ENCODE peak calls at places on chromosomes 12 and 14, in ten cellular contexts. O, W, A, B, S, N, R, J, Z and M are unnamed samples. For H3K4me1, the result is how much of the 10 kb centered on the place peaks cover.

GRCh38 chr12:108301346-108301745 is 37.8 kb downstream of the CMKLR1 start:
- DNase-seq in B (no peak), Z (no peak), O (no peak), J (no peak), R (no peak), W (no peak), N (no peak), S (peak), A (no peak), M (no peak)

GRCh38 chr12:69024907-69025306 is 91.9 kb upstream of the CPM start:
- DNase-seq in N (no peak), Z (no peak), R (no peak), W (no peak), O (no peak), J (no peak), S (no peak), B (no peak), A (peak), M (no peak)

GRCh38 chr14:74524076-74524812 is 30.7 kb downstream of the ISCA2 start:
- DNase-seq in W (no peak), N (no peak), S (no peak), J (no peak), A (peak), B (no peak), R (no peak), O (peak), Z (no peak), M (no peak)

GRCh38 chr14:91241848-91242247 is 2.7 kb downstream of the GPR68 start:
- DNase-seq in R (no peak), N (no peak), S (no peak), A (no peak), O (no peak), W (no peak), B (no peak), J (no peak), Z (no peak), M (no peak)

GRCh38 chr12:4392223-4392742 is 12.8 kb upstream of the FGF23 start:
- DNase-seq in S (no peak), W (no peak), N (no peak), B (no peak), O (no peak), J (no peak), R (no peak), Z (no peak), A (no peak), M (no peak)

GRCh38 chr12:79527498-79527897 is 163.3 kb downstream of the PAWR start:
- DNase-seq in A (no peak), N (no peak), J (no peak), W (no peak), O (no peak), S (no peak), Z (no peak), B (peak), R (no peak), M (no peak)

GRCh38 chr12:7108042-7108927 is 729 bp downstream of the C1RL start:
- DNase-seq in R (peak), O (peak), B (peak), S (peak), N (peak), A (peak), J (peak), W (peak), Z (peak), M (peak)

GRCh38 chr14:77903233-77903632 is 103.3 kb downstream of the ADCK1 start:
- DNase-seq in N (no peak), O (no peak), A (no peak), J (no peak), W (no peak), R (no peak), S (no peak), B (no peak), Z (no peak), M (no peak)

GRCh38 chr12:49792181-49792970 is 35.8 kb downstream of the NCKAP5L start:
- DNase-seq in Z (no peak), J (no peak), A (no peak), R (no peak), O (no peak), B (no peak), S (peak), N (no peak), W (no peak), M (no peak)

GRCh38 chr14:92254786-92255185 is 68.2 kb upstream of the SLC24A4 start:
- DNase-seq in N (no peak), S (peak), O (peak), A (peak), B (no peak), R (peak), J (no peak), Z (peak), W (no peak), M (peak)

GRCh38 chr12:109767991-109768900 is 54.6 kb downstream of the FAM222A start:
- DNase-seq in W (no peak), O (no peak), J (no peak), R (peak), A (no peak), N (no peak), S (peak), Z (no peak), B (no peak), M (peak)

GRCh38 chr12:26451763-26452162 is 256.4 kb downstream of the SSPN start:
- DNase-seq in Z (no peak), N (no peak), O (no peak), J (no peak), S (no peak), A (peak), W (no peak), B (no peak), R (no peak), M (no peak)

GRCh38 chr14:52069617-52070431 is 965 bp upstream of the NID2 start:
- DNase-seq in W (no peak), R (no peak), Z (no peak), O (peak), S (peak), J (no peak), A (peak), B (no peak), N (peak), M (peak)

GRCh38 chr14:67704484-67705089 is 2.9 kb downstream of the RDH12 start:
- DNase-seq in N (no peak), S (no peak), R (peak), B (peak), A (peak), W (no peak), Z (no peak), O (no peak), J (peak), M (no peak)

GRCh38 chr12:60977966-60978365 is 1282.2 kb upstream of the USP15 start:
- DNase-seq in S (no peak), N (no peak), J (no peak), Z (no peak), R (peak), W (no peak), A (no peak), B (no peak), O (no peak), M (no peak)

GRCh38 chr14:104610749-104611310 is 6.3 kb upstream of the TMEM179 start:
- DNase-seq in S (no peak), R (peak), Z (no peak), N (no peak), A (no peak), J (no peak), O (no peak), W (no peak), B (no peak), M (peak)

GRCh38 chr14:24430682-24431568 is 1.2 kb downstream of the KHNYN start:
- DNase-seq in W (no peak), A (peak), O (no peak), R (no peak), Z (peak), J (no peak), B (no peak), N (peak), S (no peak), M (no peak)

DNA sequence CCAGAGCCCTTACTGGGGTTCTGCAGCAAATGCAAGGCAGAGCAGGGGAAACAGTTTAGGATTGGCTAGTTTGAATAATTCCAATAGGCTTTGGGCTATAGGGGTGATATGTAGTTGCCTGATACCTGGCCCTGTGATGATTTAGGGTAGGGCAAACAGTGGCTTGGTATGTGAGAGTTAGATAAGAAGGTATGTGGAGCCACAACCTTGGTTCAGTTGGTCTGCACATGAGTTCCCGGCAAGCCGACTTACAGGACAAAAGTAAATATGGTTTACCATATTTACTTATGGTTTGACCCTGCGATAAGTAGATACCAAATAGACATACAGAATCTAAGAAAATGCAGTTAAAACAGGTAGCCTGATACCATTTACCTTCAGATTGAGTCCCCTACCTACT is 8.3 kb upstream of the CAPRIN2 start:
- DNase-seq in B (peak), S (no peak), N (no peak), O (no peak), R (no peak), J (no peak), A (no peak), Z (no peak), W (no peak), M (no peak)
- H3K4me1 ChIP-seq in B (under half), S (under half), N (under half), O (under half), R (under half), J (under half), A (under half), Z (under half), W (under half), M (under half)

GRCh38 chr12:99822273-99822672 is 162.5 kb downstream of the ANKS1B start:
- DNase-seq in S (no peak), R (no peak), Z (no peak), B (no peak), N (no peak), W (no peak), O (no peak), A (no peak), J (no peak), M (no peak)
- TF ChIP-seq CTCF in S (no peak), R (peak), Z (no peak), B (no peak), N (no peak), W (no peak), O (no peak), A (no peak), J (no peak), M (no peak)

GRCh38 chr12:2879853-2880252 is 2.8 kb downstream of the RHNO1 start:
- DNase-seq in R (no peak), S (peak), N (no peak), O (no peak), B (no peak), J (no peak), Z (no peak), W (no peak), A (no peak), M (no peak)
- H3K4me1 ChIP-seq in R (under half), S (under half), N (under half), O (under half), B (under half), J (under half), Z (under half), W (under half), A (under half), M (under half)

GRCh38 chr12:120229583-120230325 is 28.8 kb upstream of the RPLP0 start:
- DNase-seq in J (no peak), S (peak), W (no peak), B (no peak), R (peak), A (no peak), Z (no peak), N (no peak), O (peak), M (no peak)

GRCh38 chr12:120229071-120229582 is 28.2 kb upstream of the RPLP0 start:
- DNase-seq in A (no peak), R (no peak), S (peak), J (no peak), W (no peak), Z (no peak), N (peak), B (peak), O (no peak), M (no peak)

GRCh38 chr12:120230974-120231315 is 30.0 kb upstream of the RPLP0 start:
- DNase-seq in J (no peak), W (no peak), S (no peak), A (no peak), R (no peak), Z (no peak), N (no peak), O (no peak), B (no peak), M (no peak)

GRCh38 chr12:120230326-120230973 is 29.5 kb upstream of the RPLP0 start:
- DNase-seq in Z (peak), A (peak), O (peak), S (peak), R (peak), N (peak), J (peak), B (peak), W (peak), M (peak)

GRCh38 chr12:120231316-120232011 is 30.6 kb upstream of the RPLP0 start:
- DNase-seq in J (peak), B (peak), N (peak), R (peak), Z (peak), A (peak), O (peak), W (peak), S (peak), M (no peak)
- TF ChIP-seq CTCF in J (no peak), B (no peak), N (no peak), R (peak), Z (no peak), A (peak), O (no peak), W (no peak), S (no peak), M (peak)

GRCh38 chr12:92608418-92609091 is 94.2 kb upstream of the PLEKHG7 start:
- DNase-seq in S (no peak), R (no peak), A (peak), J (peak), W (no peak), O (no peak), Z (no peak), N (no peak), B (peak), M (no peak)

GRCh38 chr12:92603741-92604432 is 98.9 kb upstream of the PLEKHG7 start:
- DNase-seq in S (no peak), B (no peak), O (no peak), N (no peak), J (no peak), A (peak), R (no peak), Z (no peak), W (no peak), M (no peak)

GRCh38 chr12:92604786-92605185 is 98.0 kb upstream of the PLEKHG7 start:
- DNase-seq in B (no peak), Z (no peak), W (no peak), S (no peak), O (no peak), N (no peak), R (no peak), A (no peak), J (no peak), M (no peak)

GRCh38 chr12:92605621-92606170 is 97.1 kb upstream of the PLEKHG7 start:
- DNase-seq in N (no peak), S (no peak), Z (no peak), A (peak), J (no peak), O (no peak), W (no peak), B (no peak), R (no peak), M (no peak)

DNA sequence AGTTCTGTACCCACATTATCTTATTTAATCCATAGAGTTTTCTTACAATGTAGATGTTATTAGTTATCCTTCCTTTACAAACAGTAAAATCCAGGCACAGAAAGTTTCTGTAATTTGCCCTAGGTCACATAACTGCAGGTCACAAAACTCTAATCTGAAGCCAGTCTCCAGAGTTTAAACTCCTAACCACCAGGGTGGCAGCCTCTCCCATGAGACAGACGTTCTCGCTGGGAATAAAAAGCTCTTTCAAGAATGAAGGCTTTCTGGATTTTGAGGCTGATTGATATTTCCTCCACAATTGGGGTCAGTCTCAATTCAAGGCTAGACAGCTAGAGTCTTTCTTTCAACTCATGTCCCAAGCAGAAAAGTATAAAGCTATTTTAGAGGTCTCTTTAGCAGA is 95.8 kb upstream of the PLEKHG7 start:
- DNase-seq in R (no peak), A (no peak), S (no peak), B (no peak), W (no peak), J (no peak), N (no peak), Z (no peak), O (no peak), M (no peak)
- H3K4me1 ChIP-seq in R (under half), A (under half), S (under half), B (under half), W (under half), J (under half), N (under half), Z (under half), O (under half), M (under half)